ENCODE peak calls at places on chromosome 20, in eight cellular contexts. One of them, this sample, is unnamed.
A peak's percentile ranks its signal among the peaks of the same experiment; 100 is the strongest.

GRCh38 chr20:703426-703825 is 27.8 kb upstream of the SCRT2 start:
- DNase-seq in PC-9: peak; percentile 10
- DNase-seq in breast epithelium: no peak
- DNase-seq in mesendoderm: no peak
- DNase-seq in CD8-positive, alpha-beta T cell: no peak
- DNase-seq in upper lobe of right lung: no peak
- DNase-seq in ovary: no peak
- DNase-seq in H7: no peak
- DNase-seq in this sample: no peak

GRCh38 chr20:24761220-24762065 is 187.6 kb upstream of the CST7 start:
- DNase-seq in PC-9: no peak
- DNase-seq in breast epithelium: no peak
- DNase-seq in mesendoderm: no peak
- DNase-seq in CD8-positive, alpha-beta T cell: no peak
- DNase-seq in upper lobe of right lung: no peak
- DNase-seq in ovary: peak; percentile 3
- DNase-seq in H7: no peak
- DNase-seq in this sample: no peak

GRCh38 chr20:53870426-53871199 is 199.8 kb downstream of the BCAS1 start:
- DNase-seq in PC-9: no peak
- DNase-seq in breast epithelium: no peak
- DNase-seq in mesendoderm: peak; percentile 55
- DNase-seq in CD8-positive, alpha-beta T cell: no peak
- DNase-seq in upper lobe of right lung: no peak
- DNase-seq in ovary: no peak
- DNase-seq in H7: no peak
- DNase-seq in this sample: no peak

GRCh38 chr20:8860011-8860495 is 208.8 kb upstream of the PLCB4 start:
- DNase-seq in PC-9: peak; percentile 90
- DNase-seq in breast epithelium: no peak
- DNase-seq in mesendoderm: no peak
- DNase-seq in CD8-positive, alpha-beta T cell: no peak
- DNase-seq in upper lobe of right lung: no peak
- DNase-seq in ovary: no peak
- DNase-seq in H7: no peak
- DNase-seq in this sample: peak; percentile 93

GRCh38 chr20:189611-190010 is at the start of gene DEFB128:
- DNase-seq in PC-9: no peak
- DNase-seq in breast epithelium: no peak
- DNase-seq in mesendoderm: no peak
- DNase-seq in CD8-positive, alpha-beta T cell: no peak
- DNase-seq in upper lobe of right lung: no peak
- DNase-seq in ovary: no peak
- DNase-seq in H7: no peak
- DNase-seq in this sample: no peak

GRCh38 chr20:64271636-64272035 is 16.1 kb downstream of the PCMTD2 start:
- DNase-seq in PC-9: no peak
- DNase-seq in breast epithelium: no peak
- DNase-seq in mesendoderm: no peak
- DNase-seq in CD8-positive, alpha-beta T cell: no peak
- DNase-seq in upper lobe of right lung: no peak
- DNase-seq in ovary: no peak
- DNase-seq in H7: no peak
- DNase-seq in this sample: no peak

GRCh38 chr20:32879538-32879937 is 20.8 kb downstream of the EFCAB8 start:
- DNase-seq in PC-9: no peak
- DNase-seq in breast epithelium: no peak
- DNase-seq in mesendoderm: no peak
- DNase-seq in CD8-positive, alpha-beta T cell: no peak
- DNase-seq in upper lobe of right lung: no peak
- DNase-seq in ovary: no peak
- DNase-seq in H7: no peak
- DNase-seq in this sample: no peak

GRCh38 chr20:33002087-33002808 is 2.0 kb downstream of the SUN5 start:
- DNase-seq in PC-9: no peak
- DNase-seq in breast epithelium: no peak
- DNase-seq in mesendoderm: no peak
- DNase-seq in CD8-positive, alpha-beta T cell: no peak
- DNase-seq in upper lobe of right lung: no peak
- DNase-seq in ovary: no peak
- DNase-seq in H7: no peak
- DNase-seq in this sample: no peak

GRCh38 chr20:61963149-61963548 is 102.5 kb downstream of the TAF4 start:
- DNase-seq in PC-9: no peak
- DNase-seq in breast epithelium: no peak
- DNase-seq in mesendoderm: no peak
- DNase-seq in CD8-positive, alpha-beta T cell: no peak
- DNase-seq in upper lobe of right lung: peak; percentile 34
- DNase-seq in ovary: peak; percentile 13
- DNase-seq in H7: peak; percentile 72
- DNase-seq in this sample: no peak

GRCh38 chr20:37877832-37878772 is 24.8 kb upstream of the VSTM2L start:
- DNase-seq in PC-9: no peak
- DNase-seq in breast epithelium: no peak
- DNase-seq in mesendoderm: no peak
- DNase-seq in CD8-positive, alpha-beta T cell: no peak
- DNase-seq in upper lobe of right lung: no peak
- DNase-seq in ovary: no peak
- DNase-seq in H7: no peak
- DNase-seq in this sample: no peak

GRCh38 chr20:48892849-48893352 is 28.6 kb upstream of the ARFGEF2 start:
- DNase-seq in PC-9: no peak
- DNase-seq in breast epithelium: no peak
- DNase-seq in mesendoderm: no peak
- DNase-seq in CD8-positive, alpha-beta T cell: no peak
- DNase-seq in upper lobe of right lung: no peak
- DNase-seq in ovary: no peak
- DNase-seq in H7: no peak
- DNase-seq in this sample: peak; percentile 14

GRCh38 chr20:49589747-49590146 is 21.8 kb upstream of the PTGIS start:
- DNase-seq in PC-9: no peak
- DNase-seq in breast epithelium: no peak
- DNase-seq in mesendoderm: no peak
- DNase-seq in CD8-positive, alpha-beta T cell: no peak
- DNase-seq in upper lobe of right lung: no peak
- DNase-seq in ovary: no peak
- DNase-seq in H7: no peak
- DNase-seq in this sample: no peak

GRCh38 chr20:23638309-23638708 is 554 bp upstream of the CST3 start:
- DNase-seq in PC-9: no peak
- DNase-seq in breast epithelium: no peak
- DNase-seq in mesendoderm: no peak
- DNase-seq in CD8-positive, alpha-beta T cell: no peak
- DNase-seq in upper lobe of right lung: no peak
- DNase-seq in ovary: no peak
- DNase-seq in H7: no peak
- DNase-seq in this sample: no peak
- H3K4me3 ChIP-seq in PC-9: no peak overlapping the region
- H3K4me3 ChIP-seq in breast epithelium: no peak overlapping the region
- H3K4me3 ChIP-seq in mesendoderm: no peak overlapping the region
- H3K4me3 ChIP-seq in CD8-positive, alpha-beta T cell: no peak overlapping the region
- H3K4me3 ChIP-seq in upper lobe of right lung: no peak overlapping the region
- H3K4me3 ChIP-seq in ovary: no peak overlapping the region
- H3K4me3 ChIP-seq in H7: peak overlapping the region; percentile 21
- H3K4me3 ChIP-seq in this sample: no peak overlapping the region

DNA sequence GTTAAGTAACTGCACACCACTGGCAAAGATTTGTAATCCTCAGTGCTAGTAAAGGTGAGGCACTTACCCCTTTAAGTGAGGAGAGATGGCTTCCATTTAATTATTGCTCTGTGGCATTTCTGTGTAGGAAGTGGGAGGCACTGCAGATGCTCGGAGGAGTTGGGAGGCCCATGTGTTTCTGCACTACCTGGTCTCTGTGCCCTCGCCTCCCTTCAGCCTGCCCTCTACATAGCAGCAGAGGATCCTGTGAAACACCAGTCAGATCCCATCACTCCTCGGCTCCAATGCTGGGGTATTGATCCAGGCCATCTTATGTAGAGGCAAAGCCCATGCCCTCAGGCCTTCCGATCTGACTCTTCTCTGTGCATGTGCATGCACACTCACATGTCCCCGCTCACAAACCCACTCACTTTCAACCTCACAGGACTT is 67.0 kb downstream of the SLX4IP start:
- DNase-seq in PC-9: no peak
- DNase-seq in breast epithelium: no peak
- DNase-seq in mesendoderm: no peak
- DNase-seq in CD8-positive, alpha-beta T cell: no peak
- DNase-seq in upper lobe of right lung: no peak
- DNase-seq in ovary: no peak
- DNase-seq in H7: no peak
- DNase-seq in this sample: no peak
- H3K4me3 ChIP-seq in PC-9: no peak overlapping the region
- H3K4me3 ChIP-seq in breast epithelium: no peak overlapping the region
- H3K4me3 ChIP-seq in mesendoderm: no peak overlapping the region
- H3K4me3 ChIP-seq in CD8-positive, alpha-beta T cell: peak overlapping the region; percentile 51
- H3K4me3 ChIP-seq in upper lobe of right lung: no peak overlapping the region
- H3K4me3 ChIP-seq in ovary: no peak overlapping the region
- H3K4me3 ChIP-seq in H7: no peak overlapping the region
- H3K4me3 ChIP-seq in this sample: no peak overlapping the region

DNA sequence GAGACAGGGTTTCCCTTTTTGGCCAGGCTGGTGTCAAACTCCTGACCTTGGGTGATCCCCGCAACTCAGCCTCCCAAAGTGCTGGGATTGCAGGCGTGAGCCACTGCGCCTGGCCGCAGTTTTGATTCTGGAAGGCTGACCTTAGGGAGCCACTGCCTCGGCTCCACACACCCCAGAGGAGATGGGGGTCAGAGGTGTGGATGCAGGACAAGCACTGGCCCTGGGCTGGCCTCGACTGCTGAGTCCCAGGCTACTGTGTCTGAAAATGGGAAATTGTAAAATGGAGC is 1.5 kb downstream of the ZBP1 start:
- DNase-seq in PC-9: no peak
- DNase-seq in breast epithelium: no peak
- DNase-seq in mesendoderm: no peak
- DNase-seq in CD8-positive, alpha-beta T cell: no peak
- DNase-seq in upper lobe of right lung: no peak
- DNase-seq in ovary: no peak
- DNase-seq in H7: no peak
- DNase-seq in this sample: no peak
- H3K4me3 ChIP-seq in PC-9: no peak overlapping the region
- H3K4me3 ChIP-seq in breast epithelium: no peak overlapping the region
- H3K4me3 ChIP-seq in mesendoderm: no peak overlapping the region
- H3K4me3 ChIP-seq in CD8-positive, alpha-beta T cell: peak overlapping the region; percentile 51
- H3K4me3 ChIP-seq in upper lobe of right lung: peak overlapping the region; percentile 21
- H3K4me3 ChIP-seq in ovary: no peak overlapping the region
- H3K4me3 ChIP-seq in H7: no peak overlapping the region
- H3K4me3 ChIP-seq in this sample: no peak overlapping the region

DNA sequence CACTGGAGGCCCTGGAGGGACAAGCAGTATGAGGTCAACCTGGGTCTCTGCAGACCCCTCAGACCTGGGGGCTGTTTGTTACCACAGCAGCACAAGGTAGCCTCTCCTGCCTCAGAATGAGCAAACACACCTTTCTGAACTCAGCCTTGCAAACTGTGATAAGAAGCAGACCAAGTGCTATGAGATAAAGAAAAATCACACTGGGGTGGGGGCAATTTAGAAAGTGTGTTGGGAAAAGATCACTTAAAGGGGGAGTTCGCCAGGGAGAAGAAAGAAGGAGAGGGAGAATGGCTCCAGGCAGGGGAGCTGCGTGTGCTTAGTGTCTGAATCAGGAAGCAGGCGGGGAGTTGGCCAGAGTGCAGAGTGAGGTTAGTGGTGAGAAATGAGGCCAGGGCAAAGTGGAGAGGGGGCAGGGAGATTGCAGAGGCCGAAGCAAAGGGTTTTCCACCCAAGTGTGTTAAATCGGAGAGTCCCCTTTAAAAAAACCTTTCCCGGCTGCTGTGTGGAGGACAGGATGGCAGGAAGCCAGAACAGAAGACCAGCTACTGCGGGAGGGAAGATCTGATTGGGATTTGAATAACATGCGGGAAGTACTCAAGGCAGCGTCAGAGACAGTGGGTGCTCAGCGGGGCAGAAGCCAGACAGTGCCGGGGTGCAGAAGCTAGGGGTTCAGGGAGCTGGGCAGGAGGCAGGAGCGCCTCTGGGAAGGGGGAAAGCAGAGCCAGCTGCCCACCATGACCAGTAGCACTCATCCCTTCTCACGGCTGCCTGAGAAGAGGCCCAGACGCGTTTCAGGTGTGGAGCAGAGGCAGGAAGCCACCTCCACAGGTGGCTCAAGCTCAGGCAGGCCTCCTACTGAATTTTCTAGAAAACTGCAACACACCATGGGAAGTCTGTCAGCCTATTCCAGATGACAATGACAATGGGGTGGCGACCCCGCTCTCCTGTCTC is 9.0 kb downstream of the ADA start:
- DNase-seq in PC-9: peak; percentile 60
- DNase-seq in breast epithelium: peak; percentile 43
- DNase-seq in mesendoderm: peak; percentile 93
- DNase-seq in CD8-positive, alpha-beta T cell: peak; percentile 39
- DNase-seq in upper lobe of right lung: peak; percentile 72
- DNase-seq in ovary: peak; percentile 64
- DNase-seq in H7: peak; percentile 75
- DNase-seq in this sample: peak; percentile 80
- H3K4me3 ChIP-seq in PC-9: no peak overlapping the region
- H3K4me3 ChIP-seq in breast epithelium: no peak overlapping the region
- H3K4me3 ChIP-seq in mesendoderm: no peak overlapping the region
- H3K4me3 ChIP-seq in CD8-positive, alpha-beta T cell: peak overlapping the region; percentile 32
- H3K4me3 ChIP-seq in upper lobe of right lung: peak overlapping the region; percentile 16
- H3K4me3 ChIP-seq in ovary: no peak overlapping the region
- H3K4me3 ChIP-seq in H7: no peak overlapping the region
- H3K4me3 ChIP-seq in this sample: no peak overlapping the region

GRCh38 chr20:35447082-35447789 is 8.2 kb upstream of the CEP250 start:
- DNase-seq in PC-9: peak; percentile 59
- DNase-seq in breast epithelium: peak; percentile 69
- DNase-seq in mesendoderm: peak; percentile 84
- DNase-seq in CD8-positive, alpha-beta T cell: peak; percentile 83
- DNase-seq in upper lobe of right lung: peak; percentile 92
- DNase-seq in ovary: peak; percentile 85
- DNase-seq in H7: peak; percentile 80
- DNase-seq in this sample: no peak
- H3K4me3 ChIP-seq in PC-9: no peak overlapping the region
- H3K4me3 ChIP-seq in breast epithelium: peak overlapping the region; percentile 19
- H3K4me3 ChIP-seq in mesendoderm: no peak overlapping the region
- H3K4me3 ChIP-seq in CD8-positive, alpha-beta T cell: no peak overlapping the region
- H3K4me3 ChIP-seq in upper lobe of right lung: peak overlapping the region; percentile 40
- H3K4me3 ChIP-seq in ovary: peak overlapping the region; percentile 28
- H3K4me3 ChIP-seq in H7: peak overlapping the region; percentile 29
- H3K4me3 ChIP-seq in this sample: no peak overlapping the region

DNA sequence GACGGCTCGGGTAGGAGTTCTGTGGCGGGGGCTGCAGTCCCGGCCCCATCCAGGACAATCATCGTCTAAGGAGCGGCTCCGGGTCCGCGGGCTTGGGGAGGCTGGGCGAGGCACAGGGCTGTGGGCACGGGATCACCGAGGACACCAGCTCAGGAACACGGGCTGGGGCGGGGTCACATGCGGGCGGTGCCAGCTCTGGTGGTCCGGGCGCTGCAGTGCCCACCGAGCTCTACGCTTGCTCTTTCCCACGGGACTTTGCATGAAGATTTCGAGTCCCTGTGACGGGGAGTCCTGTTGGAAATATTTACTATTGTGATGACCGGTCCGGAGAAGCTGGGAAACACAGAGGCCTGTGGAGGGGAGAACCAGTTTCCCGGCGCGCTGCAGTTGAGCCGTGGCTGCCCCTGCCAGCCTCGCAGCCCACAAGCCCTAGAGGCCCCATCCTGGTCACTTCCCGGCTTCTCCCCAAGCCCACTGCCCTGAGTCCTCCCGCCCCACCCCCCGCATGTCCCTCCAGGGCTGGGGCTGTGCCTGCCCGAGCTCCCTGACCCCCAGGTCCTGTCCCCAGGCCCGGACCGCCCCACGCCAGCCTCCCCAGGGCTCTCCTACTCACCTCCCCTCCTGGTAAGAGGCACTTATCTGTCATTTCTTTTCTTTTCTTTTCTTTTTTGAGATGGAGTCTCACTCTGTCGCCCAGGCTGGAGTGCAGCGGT is 20.7 kb downstream of the SLC17A9 start:
- DNase-seq in PC-9: no peak
- DNase-seq in breast epithelium: no peak
- DNase-seq in mesendoderm: no peak
- DNase-seq in CD8-positive, alpha-beta T cell: no peak
- DNase-seq in upper lobe of right lung: no peak
- DNase-seq in ovary: no peak
- DNase-seq in H7: peak; percentile 84
- DNase-seq in this sample: no peak
- H3K4me3 ChIP-seq in PC-9: no peak overlapping the region
- H3K4me3 ChIP-seq in breast epithelium: no peak overlapping the region
- H3K4me3 ChIP-seq in mesendoderm: no peak overlapping the region
- H3K4me3 ChIP-seq in CD8-positive, alpha-beta T cell: peak overlapping the region; percentile 36
- H3K4me3 ChIP-seq in upper lobe of right lung: no peak overlapping the region
- H3K4me3 ChIP-seq in ovary: no peak overlapping the region
- H3K4me3 ChIP-seq in H7: no peak overlapping the region
- H3K4me3 ChIP-seq in this sample: no peak overlapping the region

This sample was measured in skeletal muscle cell.